ENCODE peak calls at places on chromosomes 2 and 18, in seven cellular contexts. One of them, this sample, is unnamed.

GRCh38 chr2:113126845-113127645 is at the start of gene IL1RN:
- DNase-seq in K562: no peak
- DNase-seq in HepG2: peak
- DNase-seq in HCT116: no peak
- DNase-seq in SK-N-SH: no peak
- DNase-seq in GM12878: no peak
- DNase-seq in H1: no peak
- DNase-seq in this sample: no peak

GRCh38 chr2:46763861-46764260 is 151.7 kb downstream of the MCFD2 start:
- DNase-seq in K562: no peak
- DNase-seq in HepG2: no peak
- DNase-seq in HCT116: no peak
- DNase-seq in SK-N-SH: no peak
- DNase-seq in GM12878: no peak
- DNase-seq in H1: no peak
- DNase-seq in this sample: no peak

GRCh38 chr2:112150447-112150846 is 12.3 kb downstream of the FBLN7 start:
- DNase-seq in K562: no peak
- DNase-seq in HepG2: no peak
- DNase-seq in HCT116: no peak
- DNase-seq in SK-N-SH: no peak
- DNase-seq in GM12878: no peak
- DNase-seq in H1: no peak
- DNase-seq in this sample: no peak

GRCh38 chr2:108909917-108910515 is 79.0 kb downstream of the EDAR start:
- DNase-seq in K562: no peak
- DNase-seq in HepG2: no peak
- DNase-seq in HCT116: no peak
- DNase-seq in SK-N-SH: peak
- DNase-seq in GM12878: no peak
- DNase-seq in H1: no peak
- DNase-seq in this sample: no peak

GRCh38 chr2:25307949-25308557 is 33.7 kb downstream of the DNMT3A start:
- DNase-seq in K562: no peak
- DNase-seq in HepG2: no peak
- DNase-seq in HCT116: no peak
- DNase-seq in SK-N-SH: no peak
- DNase-seq in GM12878: no peak
- DNase-seq in H1: no peak
- DNase-seq in this sample: no peak

GRCh38 chr2:112584891-112585250 is 462 bp downstream of the CHCHD5 start:
- DNase-seq in K562: no peak
- DNase-seq in HepG2: no peak
- DNase-seq in HCT116: no peak
- DNase-seq in SK-N-SH: no peak
- DNase-seq in GM12878: no peak
- DNase-seq in H1: no peak
- DNase-seq in this sample: no peak

GRCh38 chr2:191376981-191377629 is 131.9 kb downstream of the MYO1B start:
- DNase-seq in K562: peak
- DNase-seq in HepG2: peak
- DNase-seq in HCT116: peak
- DNase-seq in SK-N-SH: no peak
- DNase-seq in GM12878: peak
- DNase-seq in H1: no peak
- DNase-seq in this sample: peak

GRCh38 chr2:241443486-241444223 is 64.7 kb downstream of the STK25 start:
- DNase-seq in K562: peak
- DNase-seq in HepG2: no peak
- DNase-seq in HCT116: no peak
- DNase-seq in SK-N-SH: peak
- DNase-seq in GM12878: peak
- DNase-seq in H1: no peak
- DNase-seq in this sample: no peak

GRCh38 chr2:66574701-66575624 is 140.0 kb downstream of the MEIS1 start:
- DNase-seq in K562: peak
- DNase-seq in HepG2: peak
- DNase-seq in HCT116: no peak
- DNase-seq in SK-N-SH: peak
- DNase-seq in GM12878: no peak
- DNase-seq in H1: no peak
- DNase-seq in this sample: peak

GRCh38 chr2:10454505-10454904 is 6.4 kb upstream of the ODC1 start:
- DNase-seq in K562: no peak
- DNase-seq in HepG2: no peak
- DNase-seq in HCT116: no peak
- DNase-seq in SK-N-SH: peak
- DNase-seq in GM12878: no peak
- DNase-seq in H1: no peak
- DNase-seq in this sample: no peak

GRCh38 chr18:40813116-40813515 is 1141.9 kb upstream of the PIK3C3 start:
- DNase-seq in K562: no peak
- DNase-seq in HepG2: no peak
- DNase-seq in HCT116: no peak
- DNase-seq in SK-N-SH: no peak
- DNase-seq in GM12878: no peak
- DNase-seq in H1: no peak
- DNase-seq in this sample: no peak

GRCh38 chr2:239195318-239195871 is 205.4 kb downstream of the HDAC4 start:
- DNase-seq in K562: no peak
- DNase-seq in HepG2: no peak
- DNase-seq in HCT116: no peak
- DNase-seq in SK-N-SH: no peak
- DNase-seq in GM12878: no peak
- DNase-seq in H1: no peak
- DNase-seq in this sample: no peak

GRCh38 chr2:100104718-100105677 is 37.4 kb downstream of the AFF3 start:
- DNase-seq in K562: no peak
- DNase-seq in HepG2: no peak
- DNase-seq in HCT116: no peak
- DNase-seq in SK-N-SH: peak
- DNase-seq in GM12878: no peak
- DNase-seq in H1: no peak
- DNase-seq in this sample: peak

GRCh38 chr2:159168707-159169106 is 117.8 kb downstream of the WDSUB1 start:
- DNase-seq in K562: no peak
- DNase-seq in HepG2: no peak
- DNase-seq in HCT116: no peak
- DNase-seq in SK-N-SH: no peak
- DNase-seq in GM12878: no peak
- DNase-seq in H1: no peak
- DNase-seq in this sample: no peak

GRCh38 chr18:6751207-6751606 is 21.7 kb downstream of the ARHGAP28 start:
- DNase-seq in K562: no peak
- DNase-seq in HepG2: no peak
- DNase-seq in HCT116: no peak
- DNase-seq in SK-N-SH: no peak
- DNase-seq in GM12878: no peak
- DNase-seq in H1: no peak
- DNase-seq in this sample: no peak

GRCh38 chr2:156037472-156037871 is 295.0 kb downstream of the NR4A2 start:
- DNase-seq in K562: no peak
- DNase-seq in HepG2: peak
- DNase-seq in HCT116: no peak
- DNase-seq in SK-N-SH: no peak
- DNase-seq in GM12878: no peak
- DNase-seq in H1: no peak
- DNase-seq in this sample: no peak

GRCh38 chr18:14962626-14963025 is 214.7 kb downstream of the ANKRD30B start:
- DNase-seq in K562: no peak
- DNase-seq in HepG2: no peak
- DNase-seq in HCT116: no peak
- DNase-seq in SK-N-SH: no peak
- DNase-seq in GM12878: no peak
- DNase-seq in H1: no peak
- DNase-seq in this sample: no peak

GRCh38 chr2:223113161-223113560 is 61.2 kb downstream of the KCNE4 start:
- DNase-seq in K562: no peak
- DNase-seq in HepG2: no peak
- DNase-seq in HCT116: no peak
- DNase-seq in SK-N-SH: no peak
- DNase-seq in GM12878: no peak
- DNase-seq in H1: no peak
- DNase-seq in this sample: no peak

DNA sequence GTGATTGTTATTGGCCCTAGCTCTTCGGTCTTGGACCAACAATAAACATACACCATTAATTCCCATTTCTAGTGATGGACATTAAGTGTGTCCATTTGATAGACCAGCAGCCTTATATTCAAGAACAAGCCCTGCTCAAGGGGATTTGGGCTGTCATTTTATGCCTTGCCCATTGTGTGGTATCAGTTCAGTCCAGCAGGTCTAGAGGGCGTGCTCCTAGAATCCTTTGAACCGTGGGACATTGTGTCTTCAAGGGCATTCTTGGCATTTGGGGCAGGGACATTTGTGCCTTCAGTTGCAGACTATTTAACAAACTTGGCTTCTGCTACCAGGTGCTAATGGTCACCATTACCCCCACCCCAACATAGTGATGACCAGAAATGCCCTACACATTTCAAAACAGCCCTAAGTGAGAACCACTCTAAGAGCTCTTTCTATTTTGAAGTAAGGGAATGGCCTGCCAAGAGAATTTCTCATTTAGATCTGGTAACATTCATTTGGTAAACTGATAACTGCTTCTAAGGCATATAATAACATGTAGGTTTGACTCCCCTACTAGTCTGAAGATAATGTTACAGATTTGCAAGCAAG is 284.7 kb downstream of the ALPK2 start:
- DNase-seq in K562: no peak
- DNase-seq in HepG2: no peak
- DNase-seq in HCT116: no peak
- DNase-seq in SK-N-SH: no peak
- DNase-seq in GM12878: no peak
- DNase-seq in H1: no peak
- DNase-seq in this sample: no peak
- TF ChIP-seq JUND in K562: no peak
- TF ChIP-seq JUND in HepG2: no peak
- TF ChIP-seq JUND in HCT116: no peak
- TF ChIP-seq JUND in SK-N-SH: no peak
- TF ChIP-seq JUND in GM12878: no peak
- TF ChIP-seq JUND in H1: no peak
- TF ChIP-seq JUND in this sample: no peak

GRCh38 chr2:131557558-131558321 is 30.1 kb downstream of the CCDC74A start:
- DNase-seq in K562: no peak
- DNase-seq in HepG2: no peak
- DNase-seq in HCT116: no peak
- DNase-seq in SK-N-SH: no peak
- DNase-seq in GM12878: no peak
- DNase-seq in H1: no peak
- DNase-seq in this sample: no peak
- TF ChIP-seq JUND in K562: no peak
- TF ChIP-seq JUND in HepG2: no peak
- TF ChIP-seq JUND in HCT116: no peak
- TF ChIP-seq JUND in SK-N-SH: no peak
- TF ChIP-seq JUND in GM12878: no peak
- TF ChIP-seq JUND in H1: no peak
- TF ChIP-seq JUND in this sample: no peak

GRCh38 chr2:8170954-8171353 is 510.9 kb upstream of the ID2 start:
- DNase-seq in K562: no peak
- DNase-seq in HepG2: no peak
- DNase-seq in HCT116: no peak
- DNase-seq in SK-N-SH: no peak
- DNase-seq in GM12878: no peak
- DNase-seq in H1: no peak
- DNase-seq in this sample: no peak
- TF ChIP-seq JUND in K562: no peak
- TF ChIP-seq JUND in HepG2: no peak
- TF ChIP-seq JUND in HCT116: no peak
- TF ChIP-seq JUND in SK-N-SH: peak
- TF ChIP-seq JUND in GM12878: no peak
- TF ChIP-seq JUND in H1: no peak
- TF ChIP-seq JUND in this sample: no peak

GRCh38 chr18:2902327-2902726 is 55.5 kb downstream of the EMILIN2 start:
- DNase-seq in K562: no peak
- DNase-seq in HepG2: no peak
- DNase-seq in HCT116: no peak
- DNase-seq in SK-N-SH: no peak
- DNase-seq in GM12878: no peak
- DNase-seq in H1: no peak
- DNase-seq in this sample: no peak

GRCh38 chr18:2900742-2901404 is 54.1 kb downstream of the EMILIN2 start:
- DNase-seq in K562: no peak
- DNase-seq in HepG2: no peak
- DNase-seq in HCT116: no peak
- DNase-seq in SK-N-SH: no peak
- DNase-seq in GM12878: no peak
- DNase-seq in H1: no peak
- DNase-seq in this sample: no peak

GRCh38 chr18:2898131-2898640 is 51.4 kb downstream of the EMILIN2 start:
- DNase-seq in K562: peak
- DNase-seq in HepG2: no peak
- DNase-seq in HCT116: no peak
- DNase-seq in SK-N-SH: peak
- DNase-seq in GM12878: no peak
- DNase-seq in H1: no peak
- DNase-seq in this sample: no peak

GRCh38 chr18:2903006-2903405 is 56.2 kb downstream of the EMILIN2 start:
- DNase-seq in K562: peak
- DNase-seq in HepG2: no peak
- DNase-seq in HCT116: no peak
- DNase-seq in SK-N-SH: peak
- DNase-seq in GM12878: no peak
- DNase-seq in H1: no peak
- DNase-seq in this sample: no peak

DNA sequence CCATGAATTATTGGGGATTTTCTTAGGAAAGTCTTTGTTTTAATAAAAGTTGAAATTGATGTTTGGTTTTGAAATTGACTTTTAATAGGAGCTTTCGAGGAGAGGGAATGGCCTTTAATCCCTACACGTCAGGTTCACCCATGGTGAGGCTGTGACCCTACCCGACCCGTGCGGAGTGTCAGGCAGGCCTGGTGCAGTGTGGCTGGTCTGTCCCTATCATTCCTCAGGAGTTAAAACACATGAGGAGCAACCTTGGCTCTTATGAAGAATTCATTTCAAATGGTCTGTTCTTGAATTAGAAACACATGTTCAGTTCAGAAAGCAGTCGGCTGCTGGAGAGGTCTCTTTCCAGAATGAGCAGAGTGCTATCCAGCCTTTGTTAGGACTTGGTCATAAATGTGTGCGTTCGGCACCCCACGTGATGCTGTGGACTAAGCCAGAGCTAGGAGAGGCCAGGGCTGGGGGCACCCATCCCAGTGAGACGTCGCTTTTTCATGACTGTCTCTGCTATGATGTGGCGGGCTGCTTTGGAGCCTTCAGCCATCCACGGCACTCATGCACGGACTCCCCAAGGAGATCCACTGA is 54.7 kb downstream of the EMILIN2 start:
- DNase-seq in K562: no peak
- DNase-seq in HepG2: no peak
- DNase-seq in HCT116: no peak
- DNase-seq in SK-N-SH: no peak
- DNase-seq in GM12878: no peak
- DNase-seq in H1: no peak
- DNase-seq in this sample: no peak
- TF ChIP-seq JUND in K562: no peak
- TF ChIP-seq JUND in HepG2: no peak
- TF ChIP-seq JUND in HCT116: no peak
- TF ChIP-seq JUND in SK-N-SH: no peak
- TF ChIP-seq JUND in GM12878: no peak
- TF ChIP-seq JUND in H1: no peak
- TF ChIP-seq JUND in this sample: no peak